ENCODE peak calls at places on chromosomes 7 and 10, in ten cellular contexts. N is lung; X is heart left ventricle; Q is astrocyte; V is cardiac muscle cell; G is prostate gland; B is brain microvascular endothelial cell; K is CD8-positive, alpha-beta T cell; Z is AG10803; O is cardiac fibroblast. R is an unnamed sample.

GRCh38 chr10:472241-472910 is 217.1 kb downstream of the DIP2C start:
- DNase-seq in X (no peak), N (no peak), Z (no peak), G (no peak), V (no peak), K (no peak), Q (no peak), O (no peak), B (no peak), R (no peak)

GRCh38 chr10:61397175-61397986 is 55.8 kb downstream of the TMEM26 start:
- DNase-seq in X (no peak), Z (peak; percentile 67), O (peak; percentile 58), K (no peak), B (no peak), N (no peak), V (peak; percentile 66), G (no peak), Q (peak; percentile 69), R (peak; percentile 70)

GRCh38 chr10:125815764-125816163 is 7.3 kb downstream of the UROS start:
- DNase-seq in K (no peak), V (no peak), Z (no peak), X (no peak), Q (no peak), O (no peak), G (no peak), N (no peak), B (no peak), R (no peak)

GRCh38 chr7:130488376-130489139 is 3.3 kb upstream of the MEST start:
- DNase-seq in Q (no peak), V (peak; percentile 6), K (no peak), X (no peak), Z (no peak), B (no peak), O (peak; percentile 14), N (no peak), G (no peak), R (no peak)

GRCh38 chr10:92239185-92239599 is 51.7 kb downstream of the CPEB3 start:
- DNase-seq in N (no peak), B (no peak), K (no peak), G (peak; percentile 10), V (no peak), O (peak; percentile 9), Z (no peak), Q (no peak), X (no peak), R (no peak)

GRCh38 chr7:95986136-95986535 is 213.8 kb downstream of the DYNC1I1 start:
- DNase-seq in B (no peak), Z (no peak), G (peak; percentile 8), V (no peak), X (no peak), O (no peak), Q (peak; percentile 3), N (no peak), K (no peak), R (no peak)

GRCh38 chr7:33959676-33960075 is 54.3 kb downstream of the BMPER start:
- DNase-seq in O (no peak), X (no peak), G (no peak), B (no peak), Q (no peak), N (no peak), V (no peak), Z (peak; percentile 52), K (no peak), R (no peak)

GRCh38 chr7:86328801-86329433 is 314.8 kb upstream of the GRM3 start:
- DNase-seq in N (no peak), X (no peak), K (no peak), Z (no peak), V (no peak), Q (no peak), O (no peak), B (no peak), G (no peak), R (no peak)

GRCh38 chr7:50657341-50657873 is 92.2 kb upstream of the DDC start:
- DNase-seq in O (peak; percentile 93), G (peak; percentile 71), B (peak; percentile 38), Q (no peak), K (no peak), V (peak; percentile 86), X (peak; percentile 70), Z (peak; percentile 84), N (peak; percentile 30), R (peak; percentile 84)

GRCh38 chr7:23938937-23939552 is 229.0 kb downstream of the STK31 start:
- DNase-seq in O (peak; percentile 33), B (peak; percentile 27), K (no peak), V (peak; percentile 51), X (no peak), G (peak; percentile 12), Q (peak; percentile 10), N (no peak), Z (peak; percentile 43), R (peak; percentile 20)
- TF ChIP-seq CTCF in O (peak; percentile 54), B (peak; percentile 76), K (no peak), V (peak; percentile 58), X (no peak), G (no peak), Q (peak; percentile 30), N (no peak), Z (peak; percentile 65), R (peak; percentile 41)

DNA sequence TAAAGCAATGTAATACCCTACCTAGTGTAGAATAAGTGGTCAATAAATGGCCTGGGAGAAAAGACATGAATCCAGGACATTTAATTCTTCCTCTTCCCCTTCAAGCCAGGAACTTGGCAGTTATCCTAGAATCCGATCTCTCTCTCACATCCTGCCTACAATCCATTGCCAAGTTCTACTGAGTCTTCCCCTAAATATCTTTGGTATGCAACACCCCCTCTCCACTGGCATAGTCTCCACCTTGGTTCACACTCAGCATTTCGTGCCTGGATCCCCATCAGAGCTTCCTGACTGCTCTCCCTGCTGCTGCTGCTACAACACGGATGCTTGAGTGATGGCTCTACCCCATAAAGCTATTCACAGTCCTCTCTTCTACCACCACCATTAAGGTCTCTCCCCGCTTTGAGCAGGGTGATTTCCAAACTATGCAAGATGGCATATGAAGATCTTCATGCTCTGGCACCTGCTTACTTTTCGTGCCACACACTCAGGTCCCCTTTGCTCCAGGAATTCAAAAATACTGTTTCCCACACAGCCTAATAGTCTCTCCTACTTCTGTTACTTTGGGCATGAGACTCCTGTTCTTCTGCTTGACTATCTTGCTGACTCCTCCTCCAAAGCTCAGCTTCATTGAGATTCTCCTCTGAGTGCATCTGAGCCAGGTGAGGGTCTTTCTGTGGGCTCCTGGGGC is 4.8 kb downstream of the ANK3 start:
- DNase-seq in X (peak; percentile 31), G (no peak), Z (peak; percentile 99), V (peak; percentile 97), N (no peak), Q (peak; percentile 99), O (peak; percentile 98), B (peak; percentile 90), K (no peak), R (peak; percentile 100)
- H3K4me3 ChIP-seq in X (no peak overlapping the region), G (no peak overlapping the region), Z (no peak overlapping the region), V (no peak overlapping the region), N (no peak overlapping the region), Q (peak overlapping the region; percentile 32), O (no peak overlapping the region), B (no peak overlapping the region), K (no peak overlapping the region), R (no peak overlapping the region)

GRCh38 chr7:821688-822087 is 10.6 kb upstream of the SUN1 start:
- DNase-seq in N (no peak), Q (no peak), Z (no peak), X (peak; percentile 50), G (no peak), O (no peak), B (no peak), K (no peak), V (no peak), R (no peak)

GRCh38 chr7:824664-825063 is 7.6 kb upstream of the SUN1 start:
- DNase-seq in Z (peak; percentile 31), G (no peak), Q (no peak), N (no peak), O (no peak), B (no peak), X (no peak), K (no peak), V (no peak), R (no peak)

GRCh38 chr7:823639-824038 is 8.6 kb upstream of the SUN1 start:
- DNase-seq in X (no peak), B (no peak), O (no peak), N (no peak), Q (no peak), V (no peak), G (no peak), Z (no peak), K (no peak), R (no peak)

GRCh38 chr7:824106-824505 is 8.2 kb upstream of the SUN1 start:
- DNase-seq in O (no peak), K (no peak), N (no peak), V (no peak), X (no peak), Z (no peak), B (no peak), Q (no peak), G (no peak), R (no peak)

DNA sequence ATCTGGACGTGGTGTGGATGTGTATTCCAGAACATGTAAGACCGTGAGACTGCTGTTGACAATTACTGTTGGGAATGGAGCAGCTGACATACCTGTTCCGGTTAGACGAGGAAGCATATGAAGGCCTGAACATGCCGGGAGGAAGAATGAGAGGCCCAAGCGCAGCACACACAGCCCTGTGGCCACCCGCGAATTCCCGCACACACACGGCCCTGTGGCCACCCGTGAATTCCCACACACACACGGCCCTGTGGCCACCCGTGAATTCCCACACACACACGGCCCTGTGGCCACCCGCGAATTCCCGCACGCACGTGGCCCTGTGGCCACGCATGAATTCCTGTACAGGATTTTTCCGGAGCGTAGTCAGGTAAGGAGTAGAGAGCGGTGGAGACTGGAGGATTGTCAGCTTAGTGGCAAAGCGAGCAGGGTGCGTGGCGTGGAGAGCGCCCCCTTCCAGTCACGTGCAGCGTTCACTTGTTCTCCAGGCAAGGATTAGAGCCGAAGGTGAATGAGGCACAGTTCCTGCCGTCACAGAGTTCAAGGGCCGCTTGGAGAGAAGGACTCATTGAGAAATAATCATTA is 9.5 kb upstream of the SUN1 start:
- DNase-seq in Q (no peak), Z (no peak), X (no peak), N (no peak), G (no peak), V (no peak), O (no peak), K (no peak), B (no peak), R (no peak)
- TF ChIP-seq CTCF in Q (no peak), Z (no peak), X (no peak), N (no peak), G (no peak), V (no peak), O (no peak), K (no peak), B (no peak), R (no peak)

GRCh38 chr10:72267819-72268404 is 5.8 kb upstream of the DDIT4 start:
- DNase-seq in K (no peak), X (no peak), O (no peak), G (no peak), Z (no peak), Q (no peak), B (no peak), V (no peak), N (no peak), R (no peak)
- H3K4me3 ChIP-seq in K (no peak overlapping the region), X (no peak overlapping the region), O (no peak overlapping the region), G (no peak overlapping the region), Z (no peak overlapping the region), Q (no peak overlapping the region), B (no peak overlapping the region), V (no peak overlapping the region), N (no peak overlapping the region), R (no peak overlapping the region)